ENCODE peak calls at places on chromosomes 16 and 17, in eight cellular contexts. A is psoas muscle; M is brain microvascular endothelial cell; X is adrenal gland; Y is right lobe of liver; V is GM06990; J is CD8-positive, alpha-beta memory T cell; N is A673. C is an unnamed sample.

GRCh38 chr17:32746698-32747097 is 130.2 kb downstream of the MYO1D start:
- DNase-seq in A (no peak), M (peak; percentile 33), X (no peak), Y (no peak), V (no peak), J (no peak), N (no peak), C (no peak)

GRCh38 chr17:14427914-14428639 is 127.2 kb downstream of the HS3ST3B1 start:
- DNase-seq in A (no peak), M (no peak), X (no peak), Y (no peak), V (no peak), J (peak; percentile 39), N (no peak), C (no peak)

GRCh38 chr16:67968440-67969285 is at the start of gene SLC12A4:
- DNase-seq in A (peak; percentile 93), M (peak; percentile 39), X (peak; percentile 88), Y (peak; percentile 92), V (peak; percentile 91), J (peak; percentile 86), N (peak; percentile 93), C (peak; percentile 75)

GRCh38 chr16:70529051-70529777 is 5.6 kb downstream of the SF3B3 start:
- DNase-seq in A (no peak), M (peak; percentile 51), X (no peak), Y (no peak), V (no peak), J (no peak), N (peak; percentile 80), C (no peak)

GRCh38 chr17:68033636-68034451 is 1.7 kb upstream of the KPNA2 start:
- DNase-seq in A (no peak), M (peak; percentile 81), X (peak; percentile 36), Y (no peak), V (no peak), J (no peak), N (peak; percentile 58), C (peak; percentile 55)

GRCh38 chr17:17568772-17569195 is 22.7 kb downstream of the PEMT start:
- DNase-seq in A (peak; percentile 91), M (no peak), X (peak; percentile 68), Y (peak; percentile 92), V (peak; percentile 31), J (peak; percentile 43), N (peak; percentile 46), C (peak; percentile 52)

GRCh38 chr16:17939052-17939673 is 397.4 kb downstream of the NPIPA8 start:
- DNase-seq in A (no peak), M (no peak), X (no peak), Y (no peak), V (peak; percentile 36), J (no peak), N (no peak), C (no peak)

GRCh38 chr17:73491648-73492047 is 152.6 kb downstream of the SDK2 start:
- DNase-seq in A (no peak), M (no peak), X (no peak), Y (no peak), V (no peak), J (no peak), N (no peak), C (no peak)

GRCh38 chr16:19804538-19805323 is 79.9 kb downstream of the GPRC5B start:
- DNase-seq in A (peak; percentile 66), M (no peak), X (peak; percentile 67), Y (peak; percentile 59), V (peak; percentile 4), J (no peak), N (no peak), C (no peak)

GRCh38 chr17:81345211-81346089 is 49.8 kb upstream of the BAHCC1 start:
- DNase-seq in A (peak; percentile 97), M (peak; percentile 78), X (peak; percentile 93), Y (peak; percentile 89), V (peak; percentile 89), J (peak; percentile 49), N (peak; percentile 92), C (peak; percentile 97)

GRCh38 chr17:47690121-47690520 is 3.8 kb upstream of the TBKBP1 start:
- DNase-seq in A (no peak), M (no peak), X (no peak), Y (no peak), V (no peak), J (no peak), N (peak; percentile 44), C (no peak)
- H3K36me3 ChIP-seq in A (peaks cover 3% of the 10 kb centered on the region), M (peaks cover 5% of the 10 kb centered on the region), X (peaks cover 3% of the 10 kb centered on the region), Y (no peaks in the 10 kb centered on the region), V (peaks cover 2% of the 10 kb centered on the region), J (no peaks in the 10 kb centered on the region), N (no peaks in the 10 kb centered on the region), C (peaks cover 14% of the 10 kb centered on the region)

GRCh38 chr16:2159052-2159838 is 3.7 kb downstream of the TRAF7 start:
- DNase-seq in A (peak; percentile 75), M (peak; percentile 75), X (no peak), Y (peak; percentile 78), V (no peak), J (no peak), N (peak; percentile 38), C (no peak)
- H3K4me3 ChIP-seq in A (no peak overlapping the region), M (peak overlapping the region; percentile 22), X (no peak overlapping the region), Y (peak overlapping the region; percentile 95), V (peak overlapping the region; percentile 58), J (no peak overlapping the region), N (no peak overlapping the region), C (no peak overlapping the region)

GRCh38 chr16:56835330-56835729 is 29.7 kb upstream of the SLC12A3 start:
- DNase-seq in A (no peak), M (no peak), X (no peak), Y (no peak), V (no peak), J (no peak), N (no peak), C (no peak)
- H3K36me3 ChIP-seq in A (peaks cover 95% of the 10 kb centered on the region), M (peaks cover 42% of the 10 kb centered on the region), X (peaks cover 61% of the 10 kb centered on the region), Y (peaks cover 31% of the 10 kb centered on the region), V (peaks cover 12% of the 10 kb centered on the region), J (peaks cover 31% of the 10 kb centered on the region), N (peaks cover 58% of the 10 kb centered on the region), C (peaks cover 96% of the 10 kb centered on the region)

GRCh38 chr17:50425682-50426471 is at the start of gene ACSF2:
- DNase-seq in A (peak; percentile 88), M (peak; percentile 27), X (peak; percentile 76), Y (peak; percentile 87), V (peak; percentile 78), J (peak; percentile 67), N (peak; percentile 71), C (peak; percentile 83)
- H3K4me3 ChIP-seq in A (peak within 1 kb of the TSS; percentile 86), M (peak within 1 kb of the TSS; percentile 74), X (peak within 1 kb of the TSS; percentile 55), Y (peak within 1 kb of the TSS; percentile 78), V (peak within 1 kb of the TSS; percentile 74), J (peak within 1 kb of the TSS; percentile 58), N (peak within 1 kb of the TSS; percentile 57), C (peak within 1 kb of the TSS; percentile 64)

GRCh38 chr17:9241371-9241712 is 220.0 kb downstream of the NTN1 start:
- DNase-seq in A (no peak), M (no peak), X (peak; percentile 31), Y (peak; percentile 51), V (no peak), J (no peak), N (no peak), C (peak; percentile 84)
- H3K36me3 ChIP-seq in A (no peaks in the 10 kb centered on the region), M (no peaks in the 10 kb centered on the region), X (no peaks in the 10 kb centered on the region), Y (no peaks in the 10 kb centered on the region), V (no peaks in the 10 kb centered on the region), J (no peaks in the 10 kb centered on the region), N (no peaks in the 10 kb centered on the region), C (no peaks in the 10 kb centered on the region)

GRCh38 chr17:4786111-4786491 is at the start of gene VMO1:
- DNase-seq in A (peak; percentile 61), M (peak; percentile 7), X (no peak), Y (peak; percentile 55), V (no peak), J (no peak), N (peak; percentile 90), C (no peak)
- H3K4me3 ChIP-seq in A (peak within 1 kb of the TSS; percentile 52), M (peak within 1 kb of the TSS; percentile 15), X (no peak within 1 kb of the TSS), Y (peak within 1 kb of the TSS; percentile 18), V (no peak within 1 kb of the TSS), J (no peak within 1 kb of the TSS), N (peak within 1 kb of the TSS; percentile 41), C (no peak within 1 kb of the TSS)

DNA sequence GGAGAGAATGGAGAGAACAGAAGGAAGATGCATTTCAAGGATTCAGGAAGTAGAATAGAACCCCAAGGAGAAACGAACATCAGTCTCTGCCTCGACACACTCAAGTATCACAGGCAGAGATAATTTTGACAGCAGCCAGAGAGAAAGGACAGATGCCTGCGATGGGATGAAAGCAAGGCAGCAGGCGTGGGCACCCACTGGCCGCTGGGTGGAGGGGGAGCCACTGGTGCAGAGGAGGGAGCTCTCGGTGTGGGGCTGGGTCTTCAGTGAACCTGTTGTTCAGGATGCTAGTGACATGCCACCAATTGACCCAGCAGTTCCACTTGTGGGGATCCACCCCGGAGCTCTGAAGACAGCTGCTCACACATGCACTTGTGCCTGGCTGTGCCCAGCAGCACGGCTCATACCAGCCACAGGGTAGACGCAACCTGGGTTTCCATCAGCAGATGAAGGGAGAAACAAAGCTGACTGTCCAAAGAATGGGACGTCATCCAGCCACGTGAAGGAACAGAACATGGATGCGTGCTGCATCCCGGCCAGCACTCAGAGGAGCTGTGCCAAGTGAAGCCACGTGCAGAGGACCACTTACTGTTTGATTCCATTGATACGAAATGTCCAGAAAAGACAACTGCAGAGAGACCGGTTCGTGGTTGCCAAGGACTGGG is 127.0 kb downstream of the BANP start:
- DNase-seq in A (peak; percentile 28), M (no peak), X (no peak), Y (peak; percentile 5), V (no peak), J (no peak), N (no peak), C (no peak)
- H3K36me3 ChIP-seq in A (peaks cover 34% of the 10 kb centered on the region), M (peaks cover 4% of the 10 kb centered on the region), X (no peaks in the 10 kb centered on the region), Y (peaks cover 4% of the 10 kb centered on the region), V (peaks cover 4% of the 10 kb centered on the region), J (peaks cover 6% of the 10 kb centered on the region), N (no peaks in the 10 kb centered on the region), C (no peaks in the 10 kb centered on the region)

DNA sequence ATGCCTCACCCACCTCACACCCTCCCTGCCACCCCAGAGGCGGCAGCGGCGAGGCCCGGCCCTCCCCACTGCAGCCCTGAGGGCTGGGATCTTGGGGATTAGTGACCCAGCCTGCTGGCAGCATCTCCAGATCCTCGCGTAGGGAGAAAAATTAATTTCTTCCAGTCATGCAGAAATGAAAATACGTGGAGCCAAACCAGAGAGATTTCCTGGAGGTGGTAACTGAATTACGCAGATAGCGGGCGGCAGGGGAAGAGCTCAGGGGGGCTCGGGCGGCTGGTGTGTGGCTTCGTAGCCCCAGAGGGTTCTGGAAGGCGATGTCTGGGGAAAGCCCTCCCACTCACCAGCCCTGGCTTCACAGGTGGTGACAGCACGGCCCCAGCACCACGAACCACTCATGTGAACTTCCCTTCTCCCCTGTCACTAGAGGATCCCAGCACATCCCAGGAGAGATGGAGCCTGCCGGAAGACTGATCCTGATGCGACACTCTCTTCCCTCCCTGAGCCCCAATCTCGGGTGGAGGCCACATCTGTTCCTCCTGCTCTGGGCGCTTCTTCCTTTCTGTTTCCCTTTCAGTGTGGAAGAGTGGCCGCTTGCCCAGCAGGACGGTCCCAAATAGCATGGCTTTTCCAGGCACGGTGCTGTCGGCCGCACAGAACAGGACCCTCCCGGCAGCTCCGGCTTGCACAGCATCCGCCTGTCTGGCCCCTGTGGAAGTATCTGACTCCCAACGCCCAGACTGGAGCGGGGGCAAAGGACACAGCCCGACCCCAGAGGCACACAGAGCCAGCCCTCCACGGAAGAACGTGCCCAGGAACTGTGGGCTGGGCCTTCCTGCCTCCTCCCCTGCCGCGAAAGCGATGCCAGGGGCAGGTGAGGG is 37.8 kb downstream of the CBFA2T3 start:
- DNase-seq in A (no peak), M (no peak), X (no peak), Y (no peak), V (no peak), J (no peak), N (no peak), C (peak; percentile 24)
- H3K4me3 ChIP-seq in A (peak overlapping the region; percentile 71), M (no peak overlapping the region), X (no peak overlapping the region), Y (peak overlapping the region; percentile 42), V (no peak overlapping the region), J (no peak overlapping the region), N (no peak overlapping the region), C (no peak overlapping the region)

C was measured in MG63.